ENCODE peak calls at places on chromosome 7, in nine cellular contexts. One of them, this sample, is unnamed.

GRCh38 chr7:100825760-100826545 is 1.4 kb downstream of the EPHB4 start:
- DNase-seq in stimulated activated CD8-positive, alpha-beta memory T cell treated with anti-CD3 and anti-CD28 coated beads, Interleukin-12 subunit alpha, Interleukin-12 subunit beta, amount 100 ng/mL, for 1 hour: no peak
- DNase-seq in amniotic stem cell: peak
- DNase-seq in A549: no peak
- DNase-seq in EL: peak
- DNase-seq in activated CD4-positive, alpha-beta T cell treated with anti-CD3 and anti-CD28 coated beads, Interleukin-2, amount 50 U/mL, for 24 hours: no peak
- DNase-seq in SW480: peak
- DNase-seq in GM23338: peak
- DNase-seq in aorta: no peak
- DNase-seq in this sample: peak

GRCh38 chr7:47143344-47143743 is 438.6 kb downstream of the TNS3 start:
- DNase-seq in stimulated activated CD8-positive, alpha-beta memory T cell treated with anti-CD3 and anti-CD28 coated beads, Interleukin-12 subunit alpha, Interleukin-12 subunit beta, amount 100 ng/mL, for 1 hour: no peak
- DNase-seq in amniotic stem cell: peak
- DNase-seq in A549: no peak
- DNase-seq in EL: peak
- DNase-seq in activated CD4-positive, alpha-beta T cell treated with anti-CD3 and anti-CD28 coated beads, Interleukin-2, amount 50 U/mL, for 24 hours: no peak
- DNase-seq in SW480: no peak
- DNase-seq in GM23338: no peak
- DNase-seq in aorta: no peak
- DNase-seq in this sample: no peak

GRCh38 chr7:155470686-155471638 is 13.0 kb downstream of the EN2 start:
- DNase-seq in stimulated activated CD8-positive, alpha-beta memory T cell treated with anti-CD3 and anti-CD28 coated beads, Interleukin-12 subunit alpha, Interleukin-12 subunit beta, amount 100 ng/mL, for 1 hour: no peak
- DNase-seq in amniotic stem cell: no peak
- DNase-seq in A549: no peak
- DNase-seq in EL: peak
- DNase-seq in activated CD4-positive, alpha-beta T cell treated with anti-CD3 and anti-CD28 coated beads, Interleukin-2, amount 50 U/mL, for 24 hours: no peak
- DNase-seq in SW480: peak
- DNase-seq in GM23338: peak
- DNase-seq in aorta: no peak
- DNase-seq in this sample: no peak

GRCh38 chr7:31735991-31736982 is 49.3 kb downstream of the PPP1R17 start:
- DNase-seq in stimulated activated CD8-positive, alpha-beta memory T cell treated with anti-CD3 and anti-CD28 coated beads, Interleukin-12 subunit alpha, Interleukin-12 subunit beta, amount 100 ng/mL, for 1 hour: no peak
- DNase-seq in amniotic stem cell: peak
- DNase-seq in A549: peak
- DNase-seq in EL: peak
- DNase-seq in activated CD4-positive, alpha-beta T cell treated with anti-CD3 and anti-CD28 coated beads, Interleukin-2, amount 50 U/mL, for 24 hours: no peak
- DNase-seq in SW480: peak
- DNase-seq in GM23338: peak
- DNase-seq in aorta: no peak
- DNase-seq in this sample: peak

GRCh38 chr7:93148135-93148534 is at the start of gene SAMD9L:
- DNase-seq in stimulated activated CD8-positive, alpha-beta memory T cell treated with anti-CD3 and anti-CD28 coated beads, Interleukin-12 subunit alpha, Interleukin-12 subunit beta, amount 100 ng/mL, for 1 hour: no peak
- DNase-seq in amniotic stem cell: no peak
- DNase-seq in A549: no peak
- DNase-seq in EL: peak
- DNase-seq in activated CD4-positive, alpha-beta T cell treated with anti-CD3 and anti-CD28 coated beads, Interleukin-2, amount 50 U/mL, for 24 hours: no peak
- DNase-seq in SW480: no peak
- DNase-seq in GM23338: no peak
- DNase-seq in aorta: no peak
- DNase-seq in this sample: no peak

GRCh38 chr7:37081436-37081835 is 357.1 kb upstream of the AOAH start:
- DNase-seq in stimulated activated CD8-positive, alpha-beta memory T cell treated with anti-CD3 and anti-CD28 coated beads, Interleukin-12 subunit alpha, Interleukin-12 subunit beta, amount 100 ng/mL, for 1 hour: no peak
- DNase-seq in amniotic stem cell: no peak
- DNase-seq in A549: no peak
- DNase-seq in EL: no peak
- DNase-seq in activated CD4-positive, alpha-beta T cell treated with anti-CD3 and anti-CD28 coated beads, Interleukin-2, amount 50 U/mL, for 24 hours: peak
- DNase-seq in SW480: no peak
- DNase-seq in GM23338: no peak
- DNase-seq in aorta: peak
- DNase-seq in this sample: no peak

GRCh38 chr7:99126921-99127553 is 16.9 kb downstream of the SMURF1 start:
- DNase-seq in stimulated activated CD8-positive, alpha-beta memory T cell treated with anti-CD3 and anti-CD28 coated beads, Interleukin-12 subunit alpha, Interleukin-12 subunit beta, amount 100 ng/mL, for 1 hour: no peak
- DNase-seq in amniotic stem cell: no peak
- DNase-seq in A549: no peak
- DNase-seq in EL: no peak
- DNase-seq in activated CD4-positive, alpha-beta T cell treated with anti-CD3 and anti-CD28 coated beads, Interleukin-2, amount 50 U/mL, for 24 hours: no peak
- DNase-seq in SW480: no peak
- DNase-seq in GM23338: peak
- DNase-seq in aorta: no peak
- DNase-seq in this sample: no peak

GRCh38 chr7:26183545-26184282 is 16.8 kb downstream of the HNRNPA2B1 start:
- DNase-seq in stimulated activated CD8-positive, alpha-beta memory T cell treated with anti-CD3 and anti-CD28 coated beads, Interleukin-12 subunit alpha, Interleukin-12 subunit beta, amount 100 ng/mL, for 1 hour: no peak
- DNase-seq in amniotic stem cell: no peak
- DNase-seq in A549: no peak
- DNase-seq in EL: no peak
- DNase-seq in activated CD4-positive, alpha-beta T cell treated with anti-CD3 and anti-CD28 coated beads, Interleukin-2, amount 50 U/mL, for 24 hours: no peak
- DNase-seq in SW480: no peak
- DNase-seq in GM23338: no peak
- DNase-seq in aorta: no peak
- DNase-seq in this sample: no peak

GRCh38 chr7:14394786-14395185 is 405.3 kb upstream of the ETV1 start:
- DNase-seq in stimulated activated CD8-positive, alpha-beta memory T cell treated with anti-CD3 and anti-CD28 coated beads, Interleukin-12 subunit alpha, Interleukin-12 subunit beta, amount 100 ng/mL, for 1 hour: no peak
- DNase-seq in amniotic stem cell: no peak
- DNase-seq in A549: no peak
- DNase-seq in EL: no peak
- DNase-seq in activated CD4-positive, alpha-beta T cell treated with anti-CD3 and anti-CD28 coated beads, Interleukin-2, amount 50 U/mL, for 24 hours: no peak
- DNase-seq in SW480: no peak
- DNase-seq in GM23338: no peak
- DNase-seq in aorta: no peak
- DNase-seq in this sample: no peak

GRCh38 chr7:113078321-113078720 is 8.3 kb downstream of the GPR85 start:
- DNase-seq in stimulated activated CD8-positive, alpha-beta memory T cell treated with anti-CD3 and anti-CD28 coated beads, Interleukin-12 subunit alpha, Interleukin-12 subunit beta, amount 100 ng/mL, for 1 hour: no peak
- DNase-seq in amniotic stem cell: no peak
- DNase-seq in A549: no peak
- DNase-seq in EL: no peak
- DNase-seq in activated CD4-positive, alpha-beta T cell treated with anti-CD3 and anti-CD28 coated beads, Interleukin-2, amount 50 U/mL, for 24 hours: no peak
- DNase-seq in SW480: no peak
- DNase-seq in GM23338: no peak
- DNase-seq in aorta: no peak
- DNase-seq in this sample: no peak

GRCh38 chr7:126690848-126691751 is 561.6 kb downstream of the GRM8 start:
- DNase-seq in stimulated activated CD8-positive, alpha-beta memory T cell treated with anti-CD3 and anti-CD28 coated beads, Interleukin-12 subunit alpha, Interleukin-12 subunit beta, amount 100 ng/mL, for 1 hour: no peak
- DNase-seq in amniotic stem cell: no peak
- DNase-seq in A549: no peak
- DNase-seq in EL: no peak
- DNase-seq in activated CD4-positive, alpha-beta T cell treated with anti-CD3 and anti-CD28 coated beads, Interleukin-2, amount 50 U/mL, for 24 hours: no peak
- DNase-seq in SW480: no peak
- DNase-seq in GM23338: no peak
- DNase-seq in aorta: no peak
- DNase-seq in this sample: no peak

GRCh38 chr7:143322646-143323343 is 6.9 kb downstream of the CLCN1 start:
- DNase-seq in stimulated activated CD8-positive, alpha-beta memory T cell treated with anti-CD3 and anti-CD28 coated beads, Interleukin-12 subunit alpha, Interleukin-12 subunit beta, amount 100 ng/mL, for 1 hour: no peak
- DNase-seq in amniotic stem cell: no peak
- DNase-seq in A549: no peak
- DNase-seq in EL: no peak
- DNase-seq in activated CD4-positive, alpha-beta T cell treated with anti-CD3 and anti-CD28 coated beads, Interleukin-2, amount 50 U/mL, for 24 hours: no peak
- DNase-seq in SW480: no peak
- DNase-seq in GM23338: no peak
- DNase-seq in aorta: no peak
- DNase-seq in this sample: no peak

GRCh38 chr7:79531116-79531515 is 77.6 kb upstream of the MAGI2 start:
- DNase-seq in stimulated activated CD8-positive, alpha-beta memory T cell treated with anti-CD3 and anti-CD28 coated beads, Interleukin-12 subunit alpha, Interleukin-12 subunit beta, amount 100 ng/mL, for 1 hour: no peak
- DNase-seq in amniotic stem cell: no peak
- DNase-seq in A549: no peak
- DNase-seq in EL: no peak
- DNase-seq in activated CD4-positive, alpha-beta T cell treated with anti-CD3 and anti-CD28 coated beads, Interleukin-2, amount 50 U/mL, for 24 hours: no peak
- DNase-seq in SW480: peak
- DNase-seq in GM23338: no peak
- DNase-seq in aorta: no peak
- DNase-seq in this sample: no peak

GRCh38 chr7:261341-262250 is 28.4 kb upstream of the FOXL3 start:
- DNase-seq in stimulated activated CD8-positive, alpha-beta memory T cell treated with anti-CD3 and anti-CD28 coated beads, Interleukin-12 subunit alpha, Interleukin-12 subunit beta, amount 100 ng/mL, for 1 hour: no peak
- DNase-seq in amniotic stem cell: no peak
- DNase-seq in A549: no peak
- DNase-seq in EL: no peak
- DNase-seq in activated CD4-positive, alpha-beta T cell treated with anti-CD3 and anti-CD28 coated beads, Interleukin-2, amount 50 U/mL, for 24 hours: no peak
- DNase-seq in SW480: no peak
- DNase-seq in GM23338: no peak
- DNase-seq in aorta: peak
- DNase-seq in this sample: no peak

GRCh38 chr7:116236020-116236630 is 25.8 kb downstream of the TES start:
- DNase-seq in stimulated activated CD8-positive, alpha-beta memory T cell treated with anti-CD3 and anti-CD28 coated beads, Interleukin-12 subunit alpha, Interleukin-12 subunit beta, amount 100 ng/mL, for 1 hour: peak
- DNase-seq in amniotic stem cell: peak
- DNase-seq in A549: peak
- DNase-seq in EL: peak
- DNase-seq in activated CD4-positive, alpha-beta T cell treated with anti-CD3 and anti-CD28 coated beads, Interleukin-2, amount 50 U/mL, for 24 hours: peak
- DNase-seq in SW480: peak
- DNase-seq in GM23338: peak
- DNase-seq in aorta: no peak
- DNase-seq in this sample: no peak

GRCh38 chr7:69365588-69366241 is 232.6 kb upstream of the AUTS2 start:
- DNase-seq in stimulated activated CD8-positive, alpha-beta memory T cell treated with anti-CD3 and anti-CD28 coated beads, Interleukin-12 subunit alpha, Interleukin-12 subunit beta, amount 100 ng/mL, for 1 hour: no peak
- DNase-seq in amniotic stem cell: peak
- DNase-seq in A549: no peak
- DNase-seq in EL: no peak
- DNase-seq in activated CD4-positive, alpha-beta T cell treated with anti-CD3 and anti-CD28 coated beads, Interleukin-2, amount 50 U/mL, for 24 hours: no peak
- DNase-seq in SW480: no peak
- DNase-seq in GM23338: no peak
- DNase-seq in aorta: no peak
- DNase-seq in this sample: no peak

GRCh38 chr7:133807610-133808543 is 319.3 kb upstream of the LRGUK start:
- DNase-seq in stimulated activated CD8-positive, alpha-beta memory T cell treated with anti-CD3 and anti-CD28 coated beads, Interleukin-12 subunit alpha, Interleukin-12 subunit beta, amount 100 ng/mL, for 1 hour: no peak
- DNase-seq in amniotic stem cell: no peak
- DNase-seq in A549: no peak
- DNase-seq in EL: no peak
- DNase-seq in activated CD4-positive, alpha-beta T cell treated with anti-CD3 and anti-CD28 coated beads, Interleukin-2, amount 50 U/mL, for 24 hours: no peak
- DNase-seq in SW480: no peak
- DNase-seq in GM23338: no peak
- DNase-seq in aorta: no peak
- DNase-seq in this sample: no peak

GRCh38 chr7:85806321-85806720 is 619.5 kb upstream of the SEMA3D start:
- DNase-seq in stimulated activated CD8-positive, alpha-beta memory T cell treated with anti-CD3 and anti-CD28 coated beads, Interleukin-12 subunit alpha, Interleukin-12 subunit beta, amount 100 ng/mL, for 1 hour: no peak
- DNase-seq in amniotic stem cell: no peak
- DNase-seq in A549: no peak
- DNase-seq in EL: no peak
- DNase-seq in activated CD4-positive, alpha-beta T cell treated with anti-CD3 and anti-CD28 coated beads, Interleukin-2, amount 50 U/mL, for 24 hours: no peak
- DNase-seq in SW480: no peak
- DNase-seq in GM23338: peak
- DNase-seq in aorta: no peak
- DNase-seq in this sample: no peak

GRCh38 chr7:137996386-137996851 is 5.5 kb downstream of the CREB3L2 start:
- DNase-seq in stimulated activated CD8-positive, alpha-beta memory T cell treated with anti-CD3 and anti-CD28 coated beads, Interleukin-12 subunit alpha, Interleukin-12 subunit beta, amount 100 ng/mL, for 1 hour: no peak
- DNase-seq in amniotic stem cell: no peak
- DNase-seq in A549: no peak
- DNase-seq in EL: peak
- DNase-seq in activated CD4-positive, alpha-beta T cell treated with anti-CD3 and anti-CD28 coated beads, Interleukin-2, amount 50 U/mL, for 24 hours: no peak
- DNase-seq in SW480: no peak
- DNase-seq in GM23338: no peak
- DNase-seq in aorta: peak
- DNase-seq in this sample: no peak

GRCh38 chr7:88635149-88635548 is 124.4 kb upstream of the ZNF804B start:
- DNase-seq in stimulated activated CD8-positive, alpha-beta memory T cell treated with anti-CD3 and anti-CD28 coated beads, Interleukin-12 subunit alpha, Interleukin-12 subunit beta, amount 100 ng/mL, for 1 hour: no peak
- DNase-seq in amniotic stem cell: no peak
- DNase-seq in A549: no peak
- DNase-seq in EL: no peak
- DNase-seq in activated CD4-positive, alpha-beta T cell treated with anti-CD3 and anti-CD28 coated beads, Interleukin-2, amount 50 U/mL, for 24 hours: no peak
- DNase-seq in SW480: no peak
- DNase-seq in GM23338: peak
- DNase-seq in aorta: no peak
- DNase-seq in this sample: no peak

This sample was measured in D721Med.